ENCODE peak calls at places on chromosomes 4 and X, in five cellular contexts. S is choroid plexus epithelial cell, M is RWPE1, O is type B pancreatic cell, T is astrocyte of the cerebellum. J is an unnamed sample.

GRCh38 chr4:163121689-163122088 is 45.0 kb downstream of the NAF1 start:
- DNase-seq in M (no peak), T (no peak), O (no peak), S (peak), J (peak)

GRCh38 chr4:173121044-173121685 is 47.4 kb upstream of the GALNT7 start:
- DNase-seq in M (peak), T (no peak), O (no peak), S (peak), J (peak)

GRCh38 chr4:20618010-20618409 is 82.2 kb upstream of the PACRGL start:
- DNase-seq in T (no peak), M (no peak), S (peak), O (no peak), J (peak)

GRCh38 chrX:21176927-21177571 is 197.2 kb upstream of the CNKSR2 start:
- DNase-seq in T (no peak), O (no peak), M (no peak), S (no peak), J (peak)

GRCh38 chr4:149409186-149410056 is 406.2 kb downstream of the IQCM start:
- DNase-seq in S (peak), M (peak), O (no peak), T (peak), J (peak)

GRCh38 chrX:148333989-148334388 is 166.4 kb upstream of the AFF2 start:
- DNase-seq in T (no peak), M (no peak), O (no peak), S (no peak), J (no peak)

GRCh38 chr4:169279111-169279510 is 8.4 kb upstream of the SH3RF1 start:
- DNase-seq in S (peak), M (no peak), T (no peak), O (no peak), J (no peak)

GRCh38 chr4:1274871-1275270 is 14.8 kb upstream of the MAEA start:
- DNase-seq in O (no peak), M (no peak), T (no peak), S (no peak), J (no peak)

GRCh38 chr4:183422962-183423653 is 21.3 kb upstream of the CDKN2AIP start:
- DNase-seq in M (peak), O (no peak), T (peak), S (peak), J (no peak)

GRCh38 chr4:147733614-147734344 is 1.9 kb downstream of the ARHGAP10 start:
- DNase-seq in M (no peak), T (no peak), S (peak), O (no peak), J (peak)

GRCh38 chr4:123856689-123857545 is 460.3 kb downstream of the SPRY1 start:
- DNase-seq in M (no peak), O (no peak), S (peak), T (no peak), J (peak)

GRCh38 chrX:129981207-129981553 is 1.3 kb upstream of the BCORL1 start:
- DNase-seq in S (no peak), O (no peak), T (no peak), M (no peak), J (no peak)

GRCh38 chr4:110085131-110085530 is 113.3 kb downstream of the ELOVL6 start:
- DNase-seq in S (peak), M (no peak), T (no peak), O (no peak), J (peak)

GRCh38 chr4:76867880-76868655 is 29.9 kb downstream of the SOWAHB start:
- DNase-seq in S (no peak), M (no peak), T (no peak), O (no peak), J (no peak)

GRCh38 chrX:130079824-130080406 is 30.4 kb downstream of the ELF4 start:
- DNase-seq in O (no peak), T (peak), S (peak), M (peak), J (peak)

GRCh38 chrX:107674480-107675364 is 46.4 kb downstream of the PRPS1 start:
- DNase-seq in S (peak), M (peak), T (no peak), O (no peak), J (peak)

GRCh38 chr4:33357121-33357520 is 2637.0 kb downstream of the PCDH7 start:
- DNase-seq in S (no peak), O (no peak), M (no peak), T (no peak), J (no peak)

GRCh38 chr4:163332526-163333405 is at the start of gene NPY1R:
- DNase-seq in M (peak), T (peak), O (peak), S (peak), J (peak)

GRCh38 chr4:118888666-118889312 is at the start of gene SYNPO2:
- DNase-seq in T (peak), M (peak), O (peak), S (peak), J (peak)

GRCh38 chr4:108725457-108725856 is 37.4 kb downstream of the ETNPPL start:
- DNase-seq in O (no peak), T (no peak), S (no peak), M (no peak), J (no peak)

GRCh38 chrX:64206556-64207162 is 1.2 kb upstream of the AMER1 start:
- DNase-seq in M (no peak), O (no peak), S (peak), T (no peak), J (peak)

GRCh38 chr4:183936574-183937335 is 31.6 kb downstream of the STOX2 start:
- DNase-seq in O (no peak), M (peak), T (no peak), S (no peak), J (no peak)

GRCh38 chr4:83109480-83110221 is 4.9 kb downstream of the PLAC8 start:
- DNase-seq in O (peak), S (peak), M (peak), T (no peak), J (peak)

GRCh38 chr4:121785479-121785878 is 15.6 kb upstream of the EXOSC9 start:
- DNase-seq in T (no peak), O (no peak), M (no peak), S (peak), J (no peak)

GRCh38 chr4:8906668-8906970 is 35.0 kb upstream of the HMX1 start:
- DNase-seq in M (no peak), S (no peak), O (peak), T (no peak), J (no peak)

GRCh38 chrX:53317365-53318069 is 36.1 kb upstream of the IQSEC2 start:
- DNase-seq in S (peak), M (peak), T (no peak), O (peak), J (peak)

GRCh38 chr4:75248770-75249467 is 265.3 kb downstream of the RCHY1 start:
- DNase-seq in O (no peak), M (peak), S (no peak), T (no peak), J (peak)

GRCh38 chr4:48267574-48267973 is 2.1 kb downstream of the TEC start:
- DNase-seq in S (no peak), M (no peak), O (no peak), T (no peak), J (no peak)

GRCh38 chrX:132491191-132491590 is 2.4 kb upstream of the MBNL3 start:
- DNase-seq in S (no peak), T (no peak), O (no peak), M (no peak), J (no peak)

GRCh38 chrX:39309018-39309620 is 507.9 kb downstream of the MID1IP1 start:
- DNase-seq in T (peak), M (no peak), O (no peak), S (peak), J (peak)

GRCh38 chr4:102338405-102338804 is 6.9 kb downstream of the SLC39A8 start:
- DNase-seq in T (no peak), M (no peak), S (peak), O (no peak), J (no peak)

GRCh38 chr4:18630218-18631110 is 608.9 kb upstream of the LCORL start:
- DNase-seq in S (no peak), M (no peak), T (no peak), O (no peak), J (no peak)

GRCh38 chr4:33091961-33092360 is 2371.8 kb downstream of the PCDH7 start:
- DNase-seq in O (no peak), M (no peak), T (no peak), S (no peak), J (no peak)

GRCh38 chr4:166996216-166996615 is 238.1 kb downstream of the SPOCK3 start:
- DNase-seq in S (no peak), M (no peak), O (no peak), T (no peak), J (no peak)

GRCh38 chr4:185358514-185359433 is 37.0 kb downstream of the LRP2BP start:
- DNase-seq in S (peak), T (peak), M (no peak), O (no peak), J (peak)

GRCh38 chr4:152308925-152309324 is 227.0 kb downstream of the FBXW7 start:
- DNase-seq in M (no peak), S (no peak), T (no peak), O (no peak), J (no peak)

GRCh38 chrX:49921109-49921508 is 1.3 kb upstream of the CLCN5 start:
- DNase-seq in S (no peak), T (no peak), O (no peak), M (no peak), J (no peak)

GRCh38 chr4:55184600-55185523 is 59.5 kb upstream of the KDR start:
- DNase-seq in T (no peak), O (no peak), S (peak), M (no peak), J (peak)

GRCh38 chr4:5370286-5370685 is 319.0 kb downstream of the STK32B start:
- DNase-seq in S (peak), O (no peak), M (peak), T (no peak), J (peak)

GRCh38 chr4:6372649-6373525 is 99.5 kb downstream of the PPP2R2C start:
- DNase-seq in S (peak), M (peak), T (no peak), O (no peak), J (peak)

DNA sequence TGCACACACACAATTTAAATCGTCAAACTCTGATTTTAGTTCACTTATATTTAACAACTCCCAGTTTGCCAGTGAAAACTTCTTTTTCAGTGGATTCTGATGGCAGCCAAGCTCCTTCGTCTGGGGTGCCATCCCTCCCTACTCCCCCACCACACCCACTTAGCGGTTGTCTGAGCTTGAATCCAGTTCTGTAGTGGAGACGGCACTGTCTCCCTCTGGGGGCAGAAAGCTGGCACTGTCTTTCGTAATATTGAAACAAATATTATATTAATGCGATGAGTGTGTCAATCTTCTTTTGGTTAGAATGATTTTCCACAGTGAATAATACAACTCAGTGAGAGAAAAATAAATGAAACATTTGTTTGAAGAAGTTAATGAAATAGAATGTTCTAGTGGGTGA is 5.4 kb downstream of the MEPE start:
- DNase-seq in M (peak), S (peak), O (no peak), T (no peak), J (no peak)
- TF ChIP-seq CTCF in M (no peak), S (peak), O (peak), T (peak), J (peak)

GRCh38 chrX:97685753-97686152 is 802.0 kb downstream of the RPA4 start:
- DNase-seq in O (no peak), S (peak), M (peak), T (peak), J (peak)
- TF ChIP-seq CTCF in O (peak), S (peak), M (peak), T (peak), J (peak)

GRCh38 chrX:140389331-140389730 is 115.5 kb downstream of the SOX3 start:
- DNase-seq in M (no peak), O (no peak), S (no peak), T (no peak), J (no peak)
- TF ChIP-seq CTCF in M (no peak), O (no peak), S (no peak), T (no peak), J (no peak)

DNA sequence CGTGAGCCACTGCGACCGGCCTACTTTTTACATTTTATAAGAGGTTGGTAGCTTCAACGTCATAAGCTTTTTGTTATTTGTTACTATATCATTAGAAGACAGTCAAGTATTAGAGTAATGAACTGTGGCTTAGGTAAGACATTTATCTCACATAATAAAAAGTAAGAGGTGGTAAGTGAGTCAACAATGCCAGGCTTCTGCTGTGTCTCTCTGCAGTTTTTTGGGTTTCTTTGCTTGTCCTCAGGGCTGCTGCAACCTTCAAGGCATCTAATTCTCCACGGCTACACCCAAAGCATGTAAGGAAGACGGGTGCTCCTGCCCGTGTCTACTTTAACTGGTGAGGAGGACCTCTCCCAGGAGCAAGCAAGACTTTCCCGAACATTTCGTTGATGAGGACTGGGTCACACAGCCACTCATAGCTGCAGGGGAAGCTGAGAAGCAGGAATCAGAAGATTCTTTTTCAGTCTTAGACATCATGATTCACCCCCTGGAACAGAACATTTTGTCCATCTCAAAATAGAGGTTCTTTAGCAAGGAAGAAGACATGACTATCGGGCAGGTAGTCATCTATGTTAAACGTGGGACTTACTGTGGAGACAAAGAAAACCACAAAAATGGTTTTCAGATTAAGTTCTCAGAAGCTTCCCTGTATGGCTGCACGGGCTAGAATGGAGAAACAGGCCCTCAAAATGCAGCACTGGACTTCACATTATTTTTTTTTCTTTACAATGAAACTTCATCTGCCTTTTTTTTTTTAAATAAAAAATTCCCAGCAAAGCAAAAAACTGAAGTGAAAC is 13.0 kb upstream of the RHOH start:
- DNase-seq in S (peak), M (peak), O (no peak), T (no peak), J (peak)
- TF ChIP-seq CTCF in S (no peak), M (no peak), O (no peak), T (no peak), J (no peak)

DNA sequence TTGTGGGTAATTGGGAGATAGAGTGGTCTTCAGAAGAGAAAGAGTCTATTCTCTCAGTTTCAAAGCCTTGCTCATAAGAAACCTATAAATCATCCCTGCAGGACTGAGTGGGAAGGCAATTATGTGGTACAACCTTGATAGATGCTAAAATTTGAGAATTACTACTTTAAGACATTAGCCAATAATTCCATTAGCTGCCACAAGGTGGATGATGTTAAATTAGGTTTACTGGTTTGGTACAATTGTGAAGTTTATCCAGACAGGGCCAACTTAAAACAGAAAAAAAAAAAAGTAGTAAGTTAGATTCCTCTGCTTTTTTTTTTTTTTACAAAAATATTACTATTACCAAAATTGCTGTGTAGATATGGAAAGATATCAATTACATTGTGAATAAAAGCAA is 73.2 kb upstream of the AMOT start:
- DNase-seq in M (no peak), S (no peak), O (no peak), T (no peak), J (no peak)
- TF ChIP-seq CTCF in M (no peak), S (no peak), O (peak), T (no peak), J (no peak)

GRCh38 chrX:47366051-47366722 is 4.2 kb upstream of the ZNF157 start:
- DNase-seq in T (peak), O (peak), M (peak), S (peak), J (peak)

GRCh38 chrX:47360423-47361179 is 9.8 kb upstream of the ZNF157 start:
- DNase-seq in O (no peak), S (no peak), M (no peak), T (no peak), J (no peak)

GRCh38 chrX:47358387-47359065 is 11.9 kb upstream of the ZNF157 start:
- DNase-seq in O (no peak), T (no peak), M (no peak), S (peak), J (no peak)

DNA sequence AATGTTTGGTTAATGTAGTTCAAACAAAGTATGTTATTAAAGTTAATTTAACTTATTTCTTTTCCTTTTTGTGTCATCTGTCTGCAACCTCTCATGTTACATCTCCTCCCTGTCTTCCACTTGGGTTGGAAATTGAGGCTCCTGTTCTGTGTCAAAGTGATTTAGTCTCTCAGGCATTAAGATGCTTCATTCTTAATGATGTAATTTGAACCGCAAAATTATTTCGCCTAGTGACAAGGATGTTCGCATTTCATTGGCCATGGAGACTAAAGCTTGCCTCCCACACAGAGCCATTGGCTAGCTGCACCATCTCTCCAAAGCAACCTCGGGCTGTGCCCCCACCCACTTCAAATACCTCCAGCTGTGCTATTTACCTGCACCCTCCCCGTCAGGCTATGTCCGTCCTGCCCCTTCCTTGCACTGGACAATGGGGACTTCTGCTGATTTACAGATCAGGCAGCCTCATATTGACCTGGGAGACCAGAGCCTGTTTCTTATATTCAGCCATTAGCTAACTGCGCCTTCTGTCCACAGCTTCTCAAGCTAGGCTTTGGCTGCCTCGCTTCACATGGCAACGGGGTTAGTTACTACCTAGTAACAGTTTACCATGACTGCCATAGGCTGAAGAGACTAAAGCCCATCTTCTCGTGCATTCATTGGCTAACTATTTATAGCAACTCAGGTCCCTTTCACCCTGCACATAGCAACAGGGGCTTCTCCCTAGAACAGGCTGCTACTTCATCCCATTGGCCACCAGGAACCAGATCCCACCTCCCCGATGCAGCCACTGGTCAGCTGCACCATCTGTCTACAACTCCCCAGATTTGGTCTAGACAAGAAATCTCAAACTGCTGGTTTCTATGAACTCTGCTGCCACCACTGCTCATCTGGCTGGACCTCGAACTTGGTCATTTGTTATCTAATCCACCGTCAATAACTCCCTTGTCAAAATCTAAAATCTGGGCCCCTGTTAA is 8.6 kb upstream of the ZNF157 start:
- DNase-seq in S (peak), M (peak), O (peak), T (peak), J (peak)
- TF ChIP-seq CTCF in S (peak), M (no peak), O (peak), T (peak), J (no peak)

J was measured in fibroblast of villous mesenchyme.